ENCODE peak calls at places on chromosomes 12 and 14, in five cellular contexts. G, V, J, B and U are unnamed samples.

GRCh38 chr12:86698581-86698980 is 442.4 kb upstream of the MGAT4C start:
- DNase-seq in B (no peak), J (no peak), V (no peak), G (no peak), U (no peak)

GRCh38 chr12:92574046-92574783 is 128.6 kb upstream of the PLEKHG7 start:
- DNase-seq in V (no peak), J (no peak), G (no peak), B (peak), U (no peak)

GRCh38 chr14:75279739-75280447 is 1.3 kb downstream of the FOS start:
- DNase-seq in B (peak), J (no peak), G (peak), V (peak), U (peak)

GRCh38 chr12:105204916-105205315 is 31.1 kb downstream of the APPL2 start:
- DNase-seq in V (no peak), G (no peak), B (no peak), J (no peak), U (no peak)

GRCh38 chr12:124956571-124956970 is 32.4 kb downstream of the DHX37 start:
- DNase-seq in J (no peak), V (no peak), B (no peak), G (no peak), U (no peak)

GRCh38 chr12:46430340-46430948 is 57.9 kb upstream of the SLC38A2 start:
- DNase-seq in G (no peak), B (peak), J (no peak), V (no peak), U (peak)

GRCh38 chr12:52090291-52090690 is 10.8 kb downstream of the SMIM41 start:
- DNase-seq in B (no peak), J (no peak), V (peak), G (no peak), U (no peak)

GRCh38 chr12:6452245-6452731 is 446 bp downstream of the TAPBPL start:
- DNase-seq in G (no peak), B (peak), J (no peak), V (peak), U (no peak)

GRCh38 chr14:34722723-34723545 is 8.5 kb upstream of the CFL2 start:
- DNase-seq in G (no peak), J (no peak), V (no peak), B (peak), U (peak)

GRCh38 chr14:78010688-78011087 is 159.5 kb upstream of the NRXN3 start:
- DNase-seq in G (no peak), V (no peak), J (no peak), B (no peak), U (no peak)

GRCh38 chr14:96264850-96265249 is 8.8 kb downstream of the BDKRB1 start:
- DNase-seq in G (no peak), B (no peak), J (no peak), V (peak), U (no peak)
- TF ChIP-seq CTCF in G (no peak), B (peak), J (peak), V (no peak), U (peak)

GRCh38 chr14:53285806-53286205 is 132.7 kb upstream of the DDHD1 start:
- DNase-seq in V (no peak), J (no peak), G (no peak), B (no peak), U (no peak)
- TF ChIP-seq CTCF in V (no peak), J (no peak), G (no peak), B (no peak), U (no peak)

GRCh38 chr12:119666900-119667576 is 895 bp upstream of the PRKAB1 start:
- DNase-seq in G (no peak), V (no peak), B (no peak), J (no peak), U (peak)

GRCh38 chr12:119665164-119665929 is 2.6 kb upstream of the PRKAB1 start:
- DNase-seq in G (no peak), B (no peak), V (peak), J (no peak), U (no peak)

GRCh38 chr12:119666226-119666808 is 1.6 kb upstream of the PRKAB1 start:
- DNase-seq in V (no peak), G (no peak), J (no peak), B (no peak), U (no peak)

GRCh38 chr12:119661882-119662281 is 6.1 kb upstream of the PRKAB1 start:
- DNase-seq in G (no peak), B (no peak), J (no peak), V (no peak), U (no peak)

DNA sequence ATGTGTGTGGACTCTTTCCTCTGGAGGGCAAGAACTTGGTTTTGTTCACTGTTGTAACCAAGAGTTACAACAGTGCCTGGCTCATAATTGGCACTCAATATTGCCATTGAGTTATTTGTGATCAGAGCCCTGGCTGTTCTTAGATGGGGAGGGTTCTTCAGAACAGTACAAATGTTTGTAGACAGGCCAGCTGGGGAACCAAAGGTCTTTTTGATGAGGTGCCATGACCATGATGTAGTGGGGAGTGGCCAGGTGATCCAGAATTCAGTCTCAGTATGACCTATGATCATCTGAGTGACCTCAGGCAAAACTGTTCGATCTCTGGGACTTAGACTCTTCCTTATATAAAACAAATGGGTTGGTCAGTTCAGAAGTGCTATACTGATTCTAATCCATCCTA is 3.3 kb upstream of the PRKAB1 start:
- DNase-seq in G (no peak), J (no peak), B (no peak), V (no peak), U (no peak)
- TF ChIP-seq CTCF in G (no peak), J (no peak), B (no peak), V (no peak), U (no peak)

GRCh38 chr12:115895247-115895646 is 382.2 kb downstream of the MED13L start:
- DNase-seq in J (no peak), V (peak), G (no peak), B (no peak), U (no peak)

GRCh38 chr12:115897718-115898117 is 379.8 kb downstream of the MED13L start:
- DNase-seq in J (no peak), G (no peak), V (peak), B (no peak), U (no peak)

DNA sequence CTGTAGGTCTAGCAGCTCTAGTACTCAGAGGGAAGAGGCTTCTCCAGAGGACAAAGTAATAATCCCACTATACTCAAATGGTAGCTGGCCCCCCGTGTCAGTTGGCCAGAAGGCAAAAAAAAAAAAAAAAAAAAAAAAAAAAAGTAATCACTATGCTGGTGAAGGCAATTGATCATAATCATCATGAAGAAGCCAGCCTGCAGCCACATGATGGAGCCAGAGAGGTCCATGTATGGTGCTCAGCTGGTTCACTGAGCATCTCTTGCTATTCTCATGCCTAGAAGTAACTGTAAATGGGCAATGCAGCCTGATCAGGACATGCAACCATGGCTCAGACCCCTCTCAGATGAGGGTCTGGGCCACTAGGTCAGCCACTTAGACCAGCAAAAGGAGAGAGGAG is 378.8 kb downstream of the MED13L start:
- DNase-seq in V (peak), J (no peak), B (no peak), G (no peak), U (no peak)
- TF ChIP-seq CTCF in V (no peak), J (no peak), B (no peak), G (no peak), U (peak)

GRCh38 chr12:57005980-57006808 is at the start of gene ZBTB39:
- DNase-seq in J (peak), B (peak), G (peak), V (no peak), U (peak)
- TF ChIP-seq CTCF in J (peak), B (peak), G (peak), V (no peak), U (peak)

DNA sequence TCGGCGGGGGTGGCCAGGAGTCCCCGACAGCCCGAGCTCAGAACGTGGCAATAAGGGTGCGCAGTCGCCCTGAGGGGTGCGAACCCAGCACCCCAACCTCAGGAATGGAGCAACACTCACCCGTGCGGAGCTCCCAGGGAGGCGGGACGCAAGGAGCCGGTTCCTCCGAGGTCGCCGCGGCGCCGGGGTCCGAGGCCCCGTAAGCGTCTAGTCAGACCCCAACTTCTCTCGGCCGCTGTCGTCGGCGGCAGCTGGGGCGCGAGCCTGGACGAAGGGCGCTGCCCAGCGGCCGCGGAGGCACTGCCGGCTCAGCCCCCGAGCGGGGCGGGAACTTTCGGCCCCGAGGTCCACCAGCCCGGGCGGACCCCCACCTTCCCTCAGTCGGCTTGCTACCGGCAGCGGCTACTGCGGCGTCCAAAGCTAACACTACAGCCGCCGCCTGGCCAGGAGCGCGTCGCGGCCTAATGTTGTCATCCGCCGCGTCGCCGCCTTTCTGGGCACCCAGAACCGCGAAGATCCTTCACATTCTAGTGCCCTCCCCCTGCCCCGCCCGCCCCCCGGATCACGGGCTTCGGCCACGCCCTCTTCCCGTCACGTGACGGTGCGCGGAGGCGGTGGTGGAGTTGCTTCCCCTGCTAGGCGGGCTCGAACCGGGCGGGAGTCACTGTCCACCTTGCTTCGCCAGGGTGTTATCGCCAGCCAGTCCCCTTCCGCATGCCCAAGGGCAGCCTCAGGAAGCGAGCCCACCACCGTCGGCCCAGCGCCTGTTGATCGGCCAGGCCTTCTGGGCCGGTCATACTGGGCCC is at the start of gene OSBPL8:
- DNase-seq in G (peak), V (peak), J (peak), B (peak), U (peak)
- TF ChIP-seq CTCF in G (no peak), V (no peak), J (peak), B (peak), U (peak)